ENCODE peak calls at places on chromosome 5, in four cellular contexts. S, O, P and A are unnamed samples.
A peak's percentile ranks its signal among the peaks of the same experiment; 100 is the strongest.

GRCh38 chr5:155728857-155729683 is 597.9 kb upstream of the SGCD start:
- DNase-seq in S (no peak), O (no peak), P (no peak), A (no peak)

GRCh38 chr5:177600458-177601018 is 606 bp downstream of the B4GALT7 start:
- DNase-seq in S (peak; percentile 54), O (no peak), P (no peak), A (no peak)

GRCh38 chr5:170483701-170484458 is 19.9 kb upstream of the KCNIP1 start:
- DNase-seq in S (no peak), O (no peak), P (no peak), A (no peak)

GRCh38 chr5:127112347-127112864 is 39.1 kb upstream of the C5orf63 start:
- DNase-seq in S (no peak), O (no peak), P (no peak), A (no peak)

GRCh38 chr5:165622864-165623536 is 2117.6 kb downstream of the MAT2B start:
- DNase-seq in S (no peak), O (no peak), P (no peak), A (no peak)

GRCh38 chr5:91386120-91386519 is 3.0 kb upstream of the ARRDC3 start:
- DNase-seq in S (no peak), O (no peak), P (no peak), A (no peak)

GRCh38 chr5:141617682-141618029 is 1.1 kb downstream of the DIAPH1 start:
- DNase-seq in S (no peak), O (no peak), P (no peak), A (no peak)

GRCh38 chr5:112634166-112634565 is 103.5 kb upstream of the APC start:
- DNase-seq in S (no peak), O (no peak), P (no peak), A (no peak)

GRCh38 chr5:122871669-122872068 is 26.3 kb downstream of the SNX24 start:
- DNase-seq in S (no peak), O (no peak), P (no peak), A (no peak)

GRCh38 chr5:69491838-69492390 is 676 bp upstream of the OCLN start:
- DNase-seq in S (no peak), O (no peak), P (no peak), A (no peak)

GRCh38 chr5:88675159-88675757 is 207.7 kb downstream of the MEF2C start:
- DNase-seq in S (no peak), O (no peak), P (no peak), A (no peak)

GRCh38 chr5:176550275-176550831 is 1.2 kb downstream of the CDHR2 start:
- DNase-seq in S (no peak), O (no peak), P (no peak), A (no peak)

GRCh38 chr5:168878121-168878520 is 299.0 kb upstream of the PANK3 start:
- DNase-seq in S (no peak), O (no peak), P (no peak), A (no peak)

GRCh38 chr5:168882283-168882682 is 303.1 kb upstream of the PANK3 start:
- DNase-seq in S (no peak), O (no peak), P (no peak), A (no peak)

GRCh38 chr5:168877132-168877895 is 298.1 kb upstream of the PANK3 start:
- DNase-seq in S (peak; percentile 33), O (peak; percentile 18), P (no peak), A (peak; percentile 3)

GRCh38 chr5:168881427-168882149 is 302.4 kb upstream of the PANK3 start:
- DNase-seq in S (no peak), O (no peak), P (no peak), A (peak; percentile 14)

DNA sequence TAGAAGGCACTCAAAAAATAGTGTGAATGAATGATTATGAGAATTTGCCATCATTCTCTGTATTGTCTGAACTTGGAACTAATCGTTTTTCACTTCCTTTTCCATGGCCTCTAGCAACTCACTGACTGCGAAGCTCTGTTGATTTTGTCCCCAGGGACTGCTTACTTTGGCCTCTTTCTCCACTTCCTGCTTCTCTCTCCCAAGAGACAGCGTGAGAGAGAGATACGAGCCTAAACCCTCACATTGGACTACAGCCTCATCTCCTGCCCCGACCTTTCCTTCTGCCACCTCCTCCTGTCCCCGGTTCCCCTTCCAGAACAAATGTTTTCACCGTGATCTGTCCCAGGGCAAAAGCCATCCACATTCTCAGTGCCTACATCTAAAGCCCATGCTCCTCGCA is 300.8 kb upstream of the PANK3 start:
- DNase-seq in S (peak; percentile 32), O (no peak), P (peak; percentile 83), A (no peak)
- TF ChIP-seq MYC in S (no peak), O (no peak), P (no peak), A (no peak)

GRCh38 chr5:42423285-42424152 is at the start of gene GHR:
- DNase-seq in S (peak; percentile 89), O (peak; percentile 72), P (no peak), A (peak; percentile 47)
- H3K9ac ChIP-seq in S (no peak within 1 kb of the TSS), O (no peak within 1 kb of the TSS), P (no peak within 1 kb of the TSS), A (peak within 1 kb of the TSS; percentile 64)

DNA sequence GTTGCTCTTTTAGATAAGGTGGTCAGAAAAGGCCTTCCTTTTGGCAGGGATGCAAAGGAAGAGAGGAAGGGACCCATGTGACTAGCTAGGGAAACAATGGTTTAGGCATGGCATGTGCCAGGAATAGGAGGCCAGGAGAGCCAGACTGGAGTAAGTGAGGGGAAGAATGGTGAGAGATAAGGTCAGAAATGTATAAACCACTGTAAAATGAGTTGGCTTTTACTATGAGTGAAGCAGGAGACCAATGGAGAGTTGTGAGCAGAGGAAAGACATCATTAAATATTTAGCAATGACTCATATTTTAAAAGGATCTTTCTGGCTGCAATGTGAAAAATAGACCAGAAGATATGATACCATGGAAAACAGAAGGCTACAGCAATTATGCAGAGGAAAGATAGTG is 50.9 kb downstream of the AP3B1 start:
- DNase-seq in S (peak; percentile 72), O (no peak), P (no peak), A (no peak)
- TF ChIP-seq MYC in S (no peak), O (no peak), P (no peak), A (no peak)

GRCh38 chr5:61806491-61807020 is 474.5 kb downstream of the ZSWIM6 start:
- DNase-seq in S (no peak), O (no peak), P (no peak), A (no peak)

GRCh38 chr5:61805101-61805500 is 473.0 kb downstream of the ZSWIM6 start:
- DNase-seq in S (no peak), O (no peak), P (no peak), A (no peak)

GRCh38 chr5:61800450-61800849 is 468.4 kb downstream of the ZSWIM6 start:
- DNase-seq in S (no peak), O (no peak), P (no peak), A (no peak)

GRCh38 chr5:61801174-61801573 is 469.1 kb downstream of the ZSWIM6 start:
- DNase-seq in S (no peak), O (no peak), P (no peak), A (no peak)

GRCh38 chr5:61802456-61802855 is 470.4 kb downstream of the ZSWIM6 start:
- DNase-seq in S (no peak), O (no peak), P (no peak), A (no peak)
- H3K9ac ChIP-seq in S (no peak overlapping the region), O (no peak overlapping the region), P (no peak overlapping the region), A (no peak overlapping the region)